ENCODE peak calls at places on chromosomes 13 and 19, in four cellular contexts. F, J, O and W are unnamed samples.

GRCh38 chr13:30618186-30618937 is 642 bp downstream of the USPL1 start:
- DNase-seq in F (no peak), J (peak; percentile 47), O (no peak), W (no peak)

GRCh38 chr13:53545340-53545941 is 516.8 kb downstream of the OLFM4 start:
- DNase-seq in F (no peak), J (no peak), O (peak; percentile 71), W (no peak)

GRCh38 chr13:21025539-21025938 is 35.8 kb downstream of the LATS2 start:
- DNase-seq in F (no peak), J (no peak), O (no peak), W (no peak)

GRCh38 chr19:50695251-50696064 is 24.1 kb downstream of the SHANK1 start:
- DNase-seq in F (no peak), J (no peak), O (no peak), W (no peak)

GRCh38 chr13:38223093-38223492 is 126.6 kb upstream of the UFM1 start:
- DNase-seq in F (no peak), J (no peak), O (no peak), W (no peak)

GRCh38 chr13:79194727-79195126 is 211.3 kb downstream of the RBM26 start:
- DNase-seq in F (no peak), J (no peak), O (no peak), W (no peak)

GRCh38 chr19:20278342-20278741 is 111.3 kb downstream of the ZNF486 start:
- DNase-seq in F (no peak), J (no peak), O (peak; percentile 53), W (peak; percentile 20)

GRCh38 chr13:63910406-63910957 is 2494.8 kb upstream of the PCDH20 start:
- DNase-seq in F (no peak), J (no peak), O (peak; percentile 40), W (peak; percentile 10)

GRCh38 chr13:92054389-92054788 is 656.0 kb downstream of the GPC5 start:
- DNase-seq in F (no peak), J (no peak), O (no peak), W (no peak)

GRCh38 chr13:102003848-102004570 is 397.8 kb downstream of the FGF14 start:
- DNase-seq in F (no peak), J (no peak), O (no peak), W (no peak)

GRCh38 chr13:30850204-30850866 is 55.7 kb upstream of the MEDAG start:
- DNase-seq in F (no peak), J (no peak), O (no peak), W (no peak)

GRCh38 chr19:2312819-2313501 is 5.0 kb upstream of the LINGO3 start:
- DNase-seq in F (no peak), J (peak; percentile 59), O (peak; percentile 64), W (no peak)

GRCh38 chr19:1855040-1855827 is 7.0 kb upstream of the REXO1 start:
- DNase-seq in F (peak; percentile 74), J (peak; percentile 98), O (peak; percentile 98), W (peak; percentile 96)

GRCh38 chr13:36674337-36675212 is 755 bp downstream of the SERTM1 start:
- DNase-seq in F (no peak), J (peak; percentile 52), O (peak; percentile 30), W (no peak)

GRCh38 chr19:23075031-23075733 is 41.6 kb upstream of the ZNF730 start:
- DNase-seq in F (no peak), J (peak; percentile 83), O (peak; percentile 97), W (peak; percentile 12)

GRCh38 chr19:2034729-2035589 is 16.1 kb downstream of the MKNK2 start:
- DNase-seq in F (peak; percentile 64), J (peak; percentile 92), O (peak; percentile 98), W (no peak)

GRCh38 chr19:1563251-1563650 is 4.9 kb downstream of the MEX3D start:
- DNase-seq in F (no peak), J (no peak), O (no peak), W (no peak)

GRCh38 chr19:38079926-38080380 is 144.1 kb downstream of the DPF1 start:
- DNase-seq in F (no peak), J (no peak), O (no peak), W (no peak)

GRCh38 chr13:110108348-110109139 is 198.4 kb downstream of the COL4A1 start:
- DNase-seq in F (no peak), J (no peak), O (peak; percentile 83), W (peak; percentile 20)

GRCh38 chr13:93309886-93310520 is 83.4 kb downstream of the GPC6 start:
- DNase-seq in F (no peak), J (no peak), O (no peak), W (no peak)

GRCh38 chr13:52002361-52002760 is 8.9 kb downstream of the ATP7B start:
- DNase-seq in F (no peak), J (no peak), O (peak; percentile 55), W (no peak)

GRCh38 chr13:44583126-44583525 is 7.0 kb upstream of the TSC22D1 start:
- DNase-seq in F (no peak), J (no peak), O (no peak), W (no peak)

GRCh38 chr19:7554990-7555864 is 19.7 kb downstream of the PNPLA6 start:
- DNase-seq in F (no peak), J (no peak), O (peak; percentile 90), W (no peak)

GRCh38 chr13:63184693-63185092 is 1769.0 kb upstream of the PCDH20 start:
- DNase-seq in F (no peak), J (no peak), O (peak; percentile 88), W (no peak)

GRCh38 chr19:15469513-15470297 is 5.4 kb upstream of the RASAL3 start:
- DNase-seq in F (no peak), J (peak; percentile 84), O (peak; percentile 59), W (no peak)

GRCh38 chr13:64061649-64062048 is 2646.0 kb upstream of the PCDH20 start:
- DNase-seq in F (no peak), J (no peak), O (no peak), W (no peak)

GRCh38 chr19:16001481-16002312 is 52.9 kb downstream of the OR10H4 start:
- DNase-seq in F (no peak), J (no peak), O (no peak), W (peak; percentile 58)

GRCh38 chr19:3366104-3366760 is at the start of gene NFIC:
- DNase-seq in F (no peak), J (peak; percentile 92), O (peak; percentile 62), W (peak; percentile 91)

GRCh38 chr13:113405481-113406300 is 41.8 kb upstream of the GRTP1 start:
- DNase-seq in F (no peak), J (peak; percentile 61), O (peak; percentile 30), W (no peak)

GRCh38 chr13:20492641-20493040 is 33.0 kb downstream of the CRYL1 start:
- DNase-seq in F (no peak), J (no peak), O (peak; percentile 54), W (no peak)

GRCh38 chr13:25971499-25972145 is 80.2 kb downstream of the SHISA2 start:
- DNase-seq in F (peak; percentile 24), J (no peak), O (no peak), W (no peak)

GRCh38 chr19:13993554-13994308 is 12.4 kb downstream of the RFX1 start:
- DNase-seq in F (no peak), J (peak; percentile 74), O (no peak), W (no peak)

GRCh38 chr19:35090160-35090794 is 25.3 kb upstream of the FXYD3 start:
- DNase-seq in F (no peak), J (peak; percentile 32), O (peak; percentile 68), W (peak; percentile 35)

GRCh38 chr13:48222358-48223015 is 10.5 kb upstream of the ITM2B start:
- DNase-seq in F (no peak), J (peak; percentile 81), O (no peak), W (peak; percentile 82)

GRCh38 chr19:11125994-11126685 is 29.4 kb downstream of the SPC24 start:
- DNase-seq in F (peak; percentile 42), J (peak; percentile 85), O (peak; percentile 80), W (peak; percentile 71)

GRCh38 chr13:106649495-106649894 is 81.6 kb upstream of the ARGLU1 start:
- DNase-seq in F (no peak), J (no peak), O (no peak), W (no peak)

DNA sequence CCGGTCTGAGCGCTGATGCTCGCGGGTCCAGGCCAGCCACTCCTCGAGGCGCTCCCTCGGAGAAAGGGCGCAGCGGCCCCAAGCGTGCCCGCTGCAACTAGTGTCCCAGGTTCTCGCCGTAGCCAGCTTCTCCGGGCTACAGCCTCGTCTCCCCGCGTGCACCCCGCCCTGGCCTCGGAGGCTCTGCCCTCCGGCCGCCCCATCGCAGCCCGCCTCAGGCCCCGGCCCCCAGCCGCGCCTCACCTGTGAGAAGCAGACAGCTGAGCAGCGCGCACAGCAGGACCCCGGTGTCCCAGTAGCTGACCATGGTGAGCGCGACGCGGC is 429 bp downstream of the FLT1 start:
- DNase-seq in F (no peak), J (peak; percentile 81), O (no peak), W (no peak)
- H3K27ac ChIP-seq in F (no peak overlapping the region), J (peak overlapping the region; percentile 42), O (no peak overlapping the region), W (no peak overlapping the region)

GRCh38 chr19:17414097-17414496 is 5.8 kb upstream of the MVB12A start:
- DNase-seq in F (no peak), J (no peak), O (no peak), W (no peak)
- H3K27ac ChIP-seq in F (no peak overlapping the region), J (no peak overlapping the region), O (no peak overlapping the region), W (no peak overlapping the region)

GRCh38 chr19:49489601-49490167 is 2.3 kb downstream of the RPL13A start:
- DNase-seq in F (peak; percentile 21), J (no peak), O (peak; percentile 49), W (no peak)

GRCh38 chr19:49488863-49489537 is 1.6 kb downstream of the RPL13A start:
- DNase-seq in F (no peak), J (no peak), O (peak; percentile 16), W (no peak)

GRCh38 chr19:49491030-49491803 is 3.8 kb downstream of the RPL13A start:
- DNase-seq in F (no peak), J (no peak), O (no peak), W (no peak)

GRCh38 chr19:49491804-49492572 is 4.2 kb upstream of the RPS11 start:
- DNase-seq in F (no peak), J (no peak), O (no peak), W (no peak)

GRCh38 chr19:49490287-49491029 is 3.0 kb downstream of the RPL13A start:
- DNase-seq in F (no peak), J (no peak), O (peak; percentile 29), W (no peak)
- H3K27ac ChIP-seq in F (peak overlapping the region; percentile 85), J (peak overlapping the region; percentile 19), O (peak overlapping the region; percentile 52), W (peak overlapping the region; percentile 98)

DNA sequence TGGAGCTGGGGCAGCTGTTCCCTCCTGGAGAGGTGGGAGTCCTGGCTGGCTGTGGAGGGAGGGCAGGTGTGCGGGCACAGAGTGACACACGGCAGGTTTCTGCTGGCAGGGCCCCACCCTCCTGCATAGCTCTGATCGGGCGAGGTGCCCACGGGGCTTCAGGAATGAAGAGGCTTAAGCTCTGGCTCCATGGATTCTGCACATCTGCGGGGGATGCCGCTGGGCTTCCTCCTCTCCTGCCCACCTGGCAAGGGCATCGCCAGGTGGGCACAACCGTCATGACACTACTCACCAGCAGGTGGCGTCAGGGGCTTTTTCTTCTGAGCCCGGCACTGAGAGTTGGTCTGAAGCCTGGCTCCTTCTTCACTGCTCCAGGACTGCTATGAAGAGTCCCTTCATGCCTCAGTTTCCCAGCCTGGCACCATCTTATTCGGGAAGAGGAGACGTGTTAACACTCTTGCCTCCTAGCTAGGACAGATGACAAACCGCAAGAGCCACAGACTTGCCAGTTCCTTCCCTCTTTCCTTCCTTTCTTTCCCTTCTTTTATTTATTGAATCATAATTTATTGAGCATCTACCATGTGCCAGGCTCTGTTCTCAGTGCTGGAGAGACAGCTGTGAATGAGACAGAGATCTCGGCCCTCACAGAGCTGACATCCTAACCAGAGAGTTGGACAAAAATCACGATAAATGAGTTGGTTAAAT is 15.2 kb upstream of the PAK4 start:
- DNase-seq in F (peak; percentile 40), J (no peak), O (peak; percentile 55), W (peak; percentile 45)
- H3K27ac ChIP-seq in F (no peak overlapping the region), J (no peak overlapping the region), O (no peak overlapping the region), W (no peak overlapping the region)